ENCODE peak calls at places on chromosomes 16 and 17, in six cellular contexts. A, D, N, T, Z and F are unnamed samples.

GRCh38 chr17:35786941-35787432 is 8.5 kb downstream of the MMP28 start:
- DNase-seq in T (no peak), Z (no peak), N (no peak), D (no peak), A (no peak), F (no peak)

GRCh38 chr16:56506941-56507340 is 12.9 kb downstream of the BBS2 start:
- DNase-seq in Z (no peak), D (no peak), N (no peak), A (no peak), T (no peak), F (no peak)

GRCh38 chr16:23223368-23223767 is 40.8 kb downstream of the SCNN1G start:
- DNase-seq in D (no peak), Z (no peak), N (no peak), A (no peak), T (no peak), F (no peak)

GRCh38 chr17:2084766-2085647 is 30.1 kb downstream of the HIC1 start:
- DNase-seq in A (peak; percentile 74), Z (no peak), D (no peak), T (no peak), N (no peak), F (no peak)

GRCh38 chr16:2964416-2965223 is 545 bp downstream of the KREMEN2 start:
- DNase-seq in A (no peak), T (no peak), N (no peak), D (no peak), Z (peak; percentile 63), F (no peak)

GRCh38 chr17:45764479-45764878 is 19.6 kb upstream of the CRHR1 start:
- DNase-seq in T (no peak), A (no peak), N (no peak), D (no peak), Z (no peak), F (no peak)

GRCh38 chr16:78490847-78491246 is 391.4 kb downstream of the WWOX start:
- DNase-seq in T (no peak), N (no peak), Z (no peak), D (no peak), A (no peak), F (no peak)

GRCh38 chr17:64378890-64379354 is 11.7 kb downstream of the PECAM1 start:
- DNase-seq in N (no peak), T (no peak), D (no peak), A (no peak), Z (no peak), F (no peak)

GRCh38 chr17:64400644-64401043 is 10.0 kb upstream of the PECAM1 start:
- DNase-seq in Z (no peak), D (no peak), A (no peak), T (no peak), N (no peak), F (no peak)

GRCh38 chr17:66655861-66656260 is 179.1 kb upstream of the CACNG5 start:
- DNase-seq in D (no peak), T (no peak), N (no peak), Z (peak; percentile 63), A (no peak), F (no peak)

GRCh38 chr17:34207572-34207971 is 47.5 kb upstream of the CCL2 start:
- DNase-seq in Z (no peak), N (no peak), D (no peak), A (no peak), T (no peak), F (no peak)

GRCh38 chr16:67399218-67399733 is 6.0 kb upstream of the TPPP3 start:
- DNase-seq in N (no peak), Z (peak; percentile 61), D (peak; percentile 58), A (no peak), T (no peak), F (no peak)

GRCh38 chr17:71360301-71360700 is 760.5 kb upstream of the SOX9 start:
- DNase-seq in A (no peak), T (no peak), N (no peak), D (no peak), Z (no peak), F (no peak)

GRCh38 chr16:22098538-22099255 is 6.4 kb downstream of the VWA3A start:
- DNase-seq in N (no peak), Z (no peak), T (no peak), A (peak; percentile 12), D (peak; percentile 37), F (no peak)

GRCh38 chr16:3431779-3432219 is 11.5 kb downstream of the ZNF597 start:
- DNase-seq in A (peak; percentile 22), N (no peak), D (peak; percentile 11), T (peak; percentile 48), Z (peak; percentile 65), F (peak; percentile 21)

GRCh38 chr17:48596735-48597491 is 3.3 kb upstream of the HOXB5 start:
- DNase-seq in A (no peak), N (no peak), T (no peak), D (no peak), Z (no peak), F (no peak)

GRCh38 chr17:71824671-71825070 is 296.1 kb upstream of the SOX9 start:
- DNase-seq in N (no peak), Z (no peak), A (no peak), D (no peak), T (no peak), F (no peak)

GRCh38 chr16:2882460-2883026 is 472 bp upstream of the FLYWCH2 start:
- DNase-seq in D (peak; percentile 83), N (peak; percentile 76), A (peak; percentile 99), Z (peak; percentile 90), T (peak; percentile 98), F (peak; percentile 95)

GRCh38 chr16:47377156-47377555 is 83.7 kb downstream of the ITFG1 start:
- DNase-seq in A (no peak), D (no peak), Z (no peak), N (no peak), T (no peak), F (no peak)

GRCh38 chr16:85460983-85461813 is 151.9 kb upstream of the GSE1 start:
- DNase-seq in T (no peak), Z (no peak), D (no peak), A (no peak), N (no peak), F (no peak)